ENCODE peak calls at places on chromosomes 13 and 19, in eight cellular contexts. O is breast epithelium; Y is hypothalamus; G is AG10803; A is heart left ventricle; E is H54; L is H9; T is CD4-positive, CD25-positive, alpha-beta regulatory T cell. X is an unnamed sample.

GRCh38 chr13:110010433-110011135 is 224.2 kb upstream of the IRS2 start:
- DNase-seq in O (no peak), A (no peak), E (no peak), L (no peak), Y (no peak), G (no peak), T (no peak), X (no peak)

GRCh38 chr19:35533822-35534521 is 716 bp downstream of the GAPDHS start:
- DNase-seq in T (no peak), A (no peak), L (peak; percentile 71), O (no peak), Y (no peak), E (no peak), G (peak; percentile 48), X (peak; percentile 86)

GRCh38 chr19:10353793-10354391 is 14.5 kb upstream of the ICAM3 start:
- DNase-seq in L (peak; percentile 99), T (no peak), O (no peak), E (no peak), Y (no peak), G (no peak), A (peak; percentile 59), X (peak; percentile 46)

GRCh38 chr19:51440846-51441409 is 17.3 kb downstream of the SIGLEC8 start:
- DNase-seq in E (no peak), G (no peak), L (no peak), T (no peak), Y (no peak), A (no peak), O (no peak), X (no peak)

GRCh38 chr13:83943530-83944279 is 61.4 kb upstream of the SLITRK1 start:
- DNase-seq in Y (no peak), A (no peak), G (no peak), O (no peak), E (no peak), T (no peak), L (no peak), X (no peak)

GRCh38 chr19:4986056-4986455 is 17.1 kb downstream of the KDM4B start:
- DNase-seq in T (no peak), A (no peak), Y (no peak), E (no peak), O (no peak), G (no peak), L (no peak), X (peak; percentile 49)

GRCh38 chr13:98961204-98962105 is 16.4 kb downstream of the DOCK9 start:
- DNase-seq in G (peak; percentile 41), L (no peak), E (no peak), A (no peak), Y (no peak), T (no peak), O (no peak), X (no peak)

GRCh38 chr13:80022146-80022545 is 318.8 kb downstream of the SPRY2 start:
- DNase-seq in A (no peak), O (no peak), Y (no peak), L (no peak), G (no peak), E (no peak), T (no peak), X (no peak)

GRCh38 chr13:33193428-33193974 is 92.1 kb downstream of the STARD13 start:
- DNase-seq in T (no peak), A (no peak), L (no peak), E (no peak), O (no peak), G (no peak), Y (no peak), X (no peak)

GRCh38 chr19:37983153-37983552 is 76.1 kb downstream of the SIPA1L3 start:
- DNase-seq in O (no peak), G (no peak), A (no peak), T (no peak), L (no peak), E (no peak), Y (no peak), X (no peak)

GRCh38 chr19:49637865-49638350 is 2.0 kb downstream of the RRAS start:
- DNase-seq in O (peak; percentile 73), A (peak; percentile 93), Y (no peak), G (peak; percentile 82), L (peak; percentile 86), E (peak; percentile 93), T (no peak), X (peak; percentile 47)

GRCh38 chr19:14112051-14112808 is 5.3 kb downstream of the PRKACA start:
- DNase-seq in A (peak; percentile 47), Y (no peak), G (no peak), E (no peak), T (no peak), O (no peak), L (no peak), X (no peak)

GRCh38 chr19:46466536-46467199 is 4.7 kb downstream of the PNMA8A start:
- DNase-seq in O (no peak), E (peak; percentile 62), Y (no peak), G (peak; percentile 82), T (no peak), A (no peak), L (no peak), X (no peak)

GRCh38 chr13:50309872-50310594 is 294.8 kb downstream of the KCNRG start:
- DNase-seq in A (no peak), O (no peak), T (no peak), G (no peak), Y (no peak), L (peak; percentile 34), E (no peak), X (no peak)

GRCh38 chr13:32849369-32849768 is 166.9 kb upstream of the KL start:
- DNase-seq in G (no peak), T (no peak), A (no peak), Y (no peak), O (no peak), E (no peak), L (no peak), X (no peak)

GRCh38 chr19:15330801-15331418 is 1.4 kb downstream of the BRD4 start:
- DNase-seq in L (no peak), O (no peak), G (peak; percentile 68), A (no peak), E (peak; percentile 88), Y (no peak), T (peak; percentile 7), X (no peak)

X was measured in thyroid gland.